ENCODE peak calls at places on chromosomes 3 and 15, in ten cellular contexts. B is choroid plexus epithelial cell, U is NCI-H1105 treated with DMSO at 0.1 percent for 48 hours, K is cardiac fibroblast, W is A172, A is body of pancreas, N is HT1080, C is tibial artery, J is amygdala, D is NCI-H1436. T is an unnamed sample.

GRCh38 chr15:82641129-82641798 is 5.9 kb downstream of the CPEB1 start:
- DNase-seq in D (peak), W (no peak), K (no peak), U (no peak), C (no peak), B (no peak), J (no peak), N (no peak), A (no peak), T (no peak)

GRCh38 chr3:52188586-52189404 is 9.2 kb upstream of the ALAS1 start:
- DNase-seq in W (no peak), U (no peak), C (no peak), D (no peak), N (no peak), J (no peak), B (no peak), K (no peak), A (no peak), T (peak)

GRCh38 chr3:46659285-46659684 is 34.2 kb downstream of the ALS2CL start:
- DNase-seq in N (no peak), B (no peak), U (no peak), W (no peak), K (no peak), J (no peak), A (no peak), C (no peak), D (no peak), T (no peak)

GRCh38 chr15:28873006-28873405 is 12.8 kb upstream of the APBA2 start:
- DNase-seq in A (peak), C (no peak), K (no peak), N (no peak), U (no peak), J (no peak), D (no peak), B (no peak), W (no peak), T (no peak)

GRCh38 chr3:159806412-159806811 is 182.2 kb upstream of the IL12A start:
- DNase-seq in C (no peak), N (no peak), J (no peak), B (peak), U (peak), A (no peak), W (no peak), D (no peak), K (peak), T (no peak)

GRCh38 chr3:55097441-55097840 is 169.6 kb upstream of the LRTM1 start:
- DNase-seq in U (no peak), N (no peak), A (no peak), J (no peak), D (no peak), K (no peak), B (no peak), W (no peak), C (no peak), T (no peak)

GRCh38 chr3:170320471-170321121 is 36.9 kb upstream of the SKIL start:
- DNase-seq in A (no peak), W (no peak), D (no peak), K (peak), J (no peak), N (no peak), C (no peak), U (no peak), B (peak), T (no peak)

GRCh38 chr3:88044411-88044810 is 14.4 kb downstream of the CGGBP1 start:
- DNase-seq in J (no peak), N (no peak), B (no peak), K (no peak), U (no peak), W (peak), D (no peak), A (no peak), C (no peak), T (no peak)

GRCh38 chr15:34365073-34365825 is 1.7 kb downstream of the LPCAT4 start:
- DNase-seq in A (no peak), D (no peak), W (no peak), J (no peak), K (peak), B (no peak), U (no peak), N (no peak), C (no peak), T (no peak)

GRCh38 chr15:70329179-70329578 is 231.5 kb upstream of the TLE3 start:
- DNase-seq in C (no peak), J (no peak), B (no peak), U (no peak), A (no peak), W (no peak), K (no peak), N (no peak), D (no peak), T (no peak)

GRCh38 chr3:31307131-31307785 is 225.5 kb upstream of the STT3B start:
- DNase-seq in C (no peak), B (no peak), J (no peak), K (peak), N (no peak), D (no peak), W (no peak), U (no peak), A (no peak), T (no peak)

GRCh38 chr3:70433091-70433490 is 120.7 kb upstream of the MDFIC2 start:
- DNase-seq in K (peak), U (no peak), A (no peak), N (peak), C (no peak), W (no peak), B (peak), J (no peak), D (no peak), T (no peak)

GRCh38 chr3:57582470-57583168 is 14.5 kb downstream of the ARF4 start:
- DNase-seq in K (no peak), W (peak), C (no peak), B (peak), U (no peak), D (no peak), J (no peak), N (peak), A (no peak), T (peak)

GRCh38 chr15:89781891-89782618 is 5.9 kb downstream of the MESP2 start:
- DNase-seq in K (peak), W (peak), B (peak), U (no peak), N (peak), A (no peak), D (no peak), C (no peak), J (no peak), T (no peak)

GRCh38 chr15:78054518-78054917 is 23.0 kb downstream of the TBC1D2B start:
- DNase-seq in A (no peak), D (no peak), C (no peak), W (no peak), U (no peak), N (no peak), K (no peak), J (no peak), B (no peak), T (no peak)

GRCh38 chr3:192597511-192597910 is 129.8 kb downstream of the FGF12 start:
- DNase-seq in K (no peak), D (no peak), C (no peak), J (no peak), B (no peak), W (no peak), U (no peak), N (no peak), A (no peak), T (no peak)

GRCh38 chr3:194265505-194265892 is 85.6 kb downstream of the CPN2 start:
- DNase-seq in W (peak), D (no peak), J (no peak), A (peak), C (peak), U (no peak), K (peak), B (peak), N (peak), T (no peak)

GRCh38 chr15:56261854-56262509 is 18.3 kb upstream of the RFX7 start:
- DNase-seq in K (no peak), D (no peak), N (peak), A (no peak), J (no peak), W (peak), C (no peak), U (no peak), B (no peak), T (no peak)

GRCh38 chr15:40232625-40233070 is 6.2 kb upstream of the PAK6 start:
- DNase-seq in K (peak), N (no peak), D (no peak), J (no peak), A (no peak), W (no peak), U (no peak), B (no peak), C (no peak), T (no peak)

GRCh38 chr3:63625161-63625560 is 27.3 kb upstream of the SNTN start:
- DNase-seq in J (no peak), C (no peak), A (no peak), D (no peak), K (peak), U (peak), B (peak), W (peak), N (peak), T (no peak)

GRCh38 chr15:50182233-50183013 is 427 bp downstream of the SLC27A2 start:
- DNase-seq in K (peak), D (peak), B (peak), W (no peak), C (no peak), N (no peak), J (no peak), U (peak), A (peak), T (peak)

GRCh38 chr3:72907851-72908620 is 20.2 kb downstream of the GXYLT2 start:
- DNase-seq in N (peak), D (no peak), J (no peak), K (peak), C (peak), U (no peak), B (peak), A (no peak), W (peak), T (no peak)

T was measured in erythroblast.